ENCODE peak calls at places on chromosomes 12 and 14, in six cellular contexts. D is SK-N-SH; N is CD4-positive, CD25-positive, alpha-beta regulatory T cell; A is CD8-positive, alpha-beta memory T cell; U is ascending aorta; F is hepatocyte. L is an unnamed sample.

GRCh38 chr14:74793506-74794155 is 30.5 kb downstream of the YLPM1 start:
- DNase-seq in D (no peak), N (peak), A (no peak), U (no peak), F (no peak), L (no peak)

GRCh38 chr12:57772429-57773322 is at the start of gene EEF1AKMT3:
- DNase-seq in D (peak), N (no peak), A (peak), U (no peak), F (peak), L (no peak)

GRCh38 chr12:15984097-15984800 is 73.1 kb downstream of the DERA start:
- DNase-seq in D (no peak), N (no peak), A (no peak), U (no peak), F (no peak), L (no peak)

GRCh38 chr12:123907021-123907420 is 65.6 kb downstream of the CCDC92 start:
- DNase-seq in D (no peak), N (no peak), A (no peak), U (no peak), F (no peak), L (no peak)

GRCh38 chr14:56774503-56774902 is 35.8 kb downstream of the OTX2 start:
- DNase-seq in D (no peak), N (no peak), A (no peak), U (no peak), F (no peak), L (no peak)

GRCh38 chr12:89192419-89192818 is 159.9 kb downstream of the DUSP6 start:
- DNase-seq in D (no peak), N (no peak), A (no peak), U (no peak), F (no peak), L (no peak)

GRCh38 chr12:114769634-114770033 is 85.7 kb upstream of the TBX3 start:
- DNase-seq in D (no peak), N (no peak), A (no peak), U (no peak), F (no peak), L (no peak)

GRCh38 chr14:74867673-74868072 is 8.3 kb downstream of the PROX2 start:
- DNase-seq in D (peak), N (peak), A (peak), U (no peak), F (no peak), L (peak)

GRCh38 chr12:56119361-56119796 is 1.3 kb downstream of the ZC3H10 start:
- DNase-seq in D (peak), N (peak), A (peak), U (no peak), F (peak), L (peak)

GRCh38 chr12:31715283-31715825 is 13.5 kb downstream of the AMN1 start:
- DNase-seq in D (no peak), N (no peak), A (no peak), U (no peak), F (peak), L (no peak)

GRCh38 chr14:74563233-74563585 is 48.8 kb downstream of the LTBP2 start:
- DNase-seq in D (no peak), N (no peak), A (no peak), U (no peak), F (no peak), L (no peak)

GRCh38 chr12:25276199-25276937 is 25.6 kb upstream of the KRAS start:
- DNase-seq in D (peak), N (no peak), A (no peak), U (no peak), F (peak), L (no peak)
- H3K4me3 ChIP-seq in D (no peak), N (no peak), A (no peak), U (no peak), F (no peak), L (no peak)

GRCh38 chr14:99479160-99479902 is 1.3 kb downstream of the SETD3 start:
- DNase-seq in D (no peak), N (no peak), A (no peak), U (no peak), F (no peak), L (no peak)
- H3K27ac ChIP-seq in D (peak), N (peak), A (peak), U (peak), F (peak), L (no peak)

GRCh38 chr12:112126000-112126431 is 656 bp downstream of the TRAFD1 start:
- DNase-seq in D (peak), N (no peak), A (no peak), U (no peak), F (no peak), L (no peak)

GRCh38 chr12:112125250-112125999 is at the start of gene TRAFD1:
- DNase-seq in D (peak), N (peak), A (peak), U (peak), F (peak), L (peak)

GRCh38 chr12:112122823-112123690 is 2.3 kb upstream of the TRAFD1 start:
- DNase-seq in D (no peak), N (no peak), A (no peak), U (no peak), F (peak), L (no peak)

GRCh38 chr12:112126916-112127315 is 1.6 kb downstream of the TRAFD1 start:
- DNase-seq in D (no peak), N (no peak), A (no peak), U (no peak), F (no peak), L (no peak)

DNA sequence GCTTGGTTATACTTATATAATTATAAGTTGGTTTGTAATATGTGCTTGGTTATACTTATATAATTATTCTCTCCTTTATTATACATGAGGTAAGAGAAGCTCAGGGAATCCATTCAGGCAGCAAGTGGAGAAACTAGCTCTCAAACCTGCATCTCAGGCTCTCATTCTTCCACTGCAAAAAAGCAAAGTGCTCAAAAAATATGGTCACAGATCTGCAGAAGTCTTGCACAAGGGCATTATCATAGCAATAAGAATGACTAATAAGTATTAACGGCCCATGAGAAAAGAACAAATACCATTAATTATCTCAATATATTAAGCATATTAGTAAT is 476 bp upstream of the TRAFD1 start:
- DNase-seq in D (no peak), N (no peak), A (no peak), U (no peak), F (no peak), L (no peak)
- H3K4me3 ChIP-seq in D (no peak), N (peak), A (no peak), U (peak), F (no peak), L (no peak)

GRCh38 chr14:30995674-30996073 is 29.8 kb upstream of the AP4S1 start:
- DNase-seq in D (no peak), N (no peak), A (no peak), U (no peak), F (no peak), L (no peak)
- H3K27ac ChIP-seq in D (peak), N (no peak), A (no peak), U (no peak), F (no peak), L (no peak)

GRCh38 chr12:12686472-12686871 is 9.5 kb downstream of the GPR19 start:
- DNase-seq in D (no peak), N (no peak), A (no peak), U (no peak), F (no peak), L (no peak)

GRCh38 chr12:12685305-12685704 is 10.7 kb downstream of the GPR19 start:
- DNase-seq in D (no peak), N (no peak), A (no peak), U (no peak), F (no peak), L (no peak)

GRCh38 chr12:12683298-12683697 is 12.7 kb downstream of the GPR19 start:
- DNase-seq in D (no peak), N (no peak), A (no peak), U (no peak), F (no peak), L (no peak)

GRCh38 chr12:12683725-12684124 is 12.3 kb downstream of the GPR19 start:
- DNase-seq in D (no peak), N (no peak), A (no peak), U (no peak), F (no peak), L (no peak)

DNA sequence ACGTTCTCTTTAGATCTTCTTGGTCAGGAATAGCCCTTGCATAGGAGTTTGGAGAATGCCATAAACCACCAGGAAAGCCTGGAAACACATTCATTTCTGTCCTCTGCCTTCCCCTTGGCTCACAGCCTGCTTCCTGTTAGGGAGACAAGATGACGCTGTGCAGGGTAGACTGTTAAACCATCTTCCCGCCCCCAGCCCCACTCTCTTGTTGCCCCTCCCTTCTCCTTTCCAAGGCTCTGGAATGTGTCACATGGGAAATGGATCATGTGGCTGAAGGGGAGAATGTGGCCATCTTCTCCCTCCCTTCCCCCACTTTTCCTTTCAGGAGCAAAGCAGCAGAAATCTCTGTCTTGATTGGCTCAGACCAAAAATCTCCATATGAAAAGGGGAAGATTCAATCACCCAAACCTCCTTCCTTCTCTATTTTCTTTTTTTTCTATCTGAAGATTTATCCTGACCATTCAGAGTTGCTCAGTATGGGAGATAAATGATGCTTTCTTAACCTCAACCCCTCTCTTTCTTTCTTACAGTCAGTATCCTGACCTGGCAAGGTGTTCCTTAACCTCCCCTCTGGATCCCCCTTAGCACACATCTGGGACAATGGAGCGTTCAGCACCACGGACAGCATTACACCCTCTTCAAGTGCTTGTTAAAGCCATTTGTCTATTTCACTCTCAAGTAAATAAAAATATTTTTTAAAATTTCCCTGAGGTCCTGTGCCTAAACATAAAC is 11.4 kb downstream of the GPR19 start:
- DNase-seq in D (peak), N (no peak), A (no peak), U (no peak), F (peak), L (no peak)
- H3K4me3 ChIP-seq in D (peak), N (no peak), A (no peak), U (no peak), F (no peak), L (no peak)

L was measured in CD8-positive, alpha-beta T cell.